ENCODE peak calls at places on chromosomes 12 and 14, in four cellular contexts. H is keratinocyte, X is fibroblast of lung, C is HCT116. B is an unnamed sample.
A peak's percentile ranks its signal among the peaks of the same experiment; 100 is the strongest.

GRCh38 chr12:95820096-95820703 is 29.6 kb upstream of the NTN4 start:
- DNase-seq in H (no peak), X (peak; percentile 46), C (peak; percentile 41), B (no peak)

GRCh38 chr12:84661732-84662326 is 250.8 kb downstream of the SLC6A15 start:
- DNase-seq in H (no peak), X (peak; percentile 82), C (no peak), B (no peak)

GRCh38 chr12:2415568-2415944 is 362.8 kb downstream of the CACNA1C start:
- DNase-seq in H (no peak), X (no peak), C (no peak), B (no peak)

GRCh38 chr12:27534765-27535161 is 10.8 kb downstream of the PPFIBP1 start:
- DNase-seq in H (no peak), X (no peak), C (no peak), B (no peak)

GRCh38 chr14:90556050-90556477 is 159.2 kb downstream of the CALM1 start:
- DNase-seq in H (no peak), X (no peak), C (no peak), B (no peak)

GRCh38 chr14:56730468-56731145 is 79.7 kb downstream of the OTX2 start:
- DNase-seq in H (no peak), X (no peak), C (no peak), B (no peak)

GRCh38 chr12:111437816-111438454 is 32.2 kb downstream of the SH2B3 start:
- DNase-seq in H (peak; percentile 56), X (peak; percentile 89), C (no peak), B (no peak)

GRCh38 chr12:131604146-131604844 is 106.6 kb upstream of the SFSWAP start:
- DNase-seq in H (no peak), X (no peak), C (no peak), B (no peak)

GRCh38 chr14:102088012-102088792 is 1.4 kb upstream of the HSP90AA1 start:
- DNase-seq in H (no peak), X (no peak), C (no peak), B (no peak)

GRCh38 chr12:50603817-50604639 is 99.2 kb downstream of the DIP2B start:
- DNase-seq in H (no peak), X (peak; percentile 91), C (no peak), B (no peak)

GRCh38 chr14:103910262-103910935 is 17.9 kb upstream of the TDRD9 start:
- DNase-seq in H (peak; percentile 82), X (peak; percentile 85), C (peak; percentile 86), B (peak; percentile 40)
- H3K9ac ChIP-seq in H (peak overlapping the region; percentile 8), X (no peak overlapping the region), C (peak overlapping the region; percentile 29), B (no peak overlapping the region)

GRCh38 chr14:95143813-95144620 is 13.3 kb downstream of the DICER1 start:
- DNase-seq in H (no peak), X (no peak), C (no peak), B (peak; percentile 7)
- H3K4me1 ChIP-seq in H (peaks cover 21% of the 10 kb centered on the region), X (peaks cover 2% of the 10 kb centered on the region), C (no peaks in the 10 kb centered on the region), B (no peaks in the 10 kb centered on the region)

DNA sequence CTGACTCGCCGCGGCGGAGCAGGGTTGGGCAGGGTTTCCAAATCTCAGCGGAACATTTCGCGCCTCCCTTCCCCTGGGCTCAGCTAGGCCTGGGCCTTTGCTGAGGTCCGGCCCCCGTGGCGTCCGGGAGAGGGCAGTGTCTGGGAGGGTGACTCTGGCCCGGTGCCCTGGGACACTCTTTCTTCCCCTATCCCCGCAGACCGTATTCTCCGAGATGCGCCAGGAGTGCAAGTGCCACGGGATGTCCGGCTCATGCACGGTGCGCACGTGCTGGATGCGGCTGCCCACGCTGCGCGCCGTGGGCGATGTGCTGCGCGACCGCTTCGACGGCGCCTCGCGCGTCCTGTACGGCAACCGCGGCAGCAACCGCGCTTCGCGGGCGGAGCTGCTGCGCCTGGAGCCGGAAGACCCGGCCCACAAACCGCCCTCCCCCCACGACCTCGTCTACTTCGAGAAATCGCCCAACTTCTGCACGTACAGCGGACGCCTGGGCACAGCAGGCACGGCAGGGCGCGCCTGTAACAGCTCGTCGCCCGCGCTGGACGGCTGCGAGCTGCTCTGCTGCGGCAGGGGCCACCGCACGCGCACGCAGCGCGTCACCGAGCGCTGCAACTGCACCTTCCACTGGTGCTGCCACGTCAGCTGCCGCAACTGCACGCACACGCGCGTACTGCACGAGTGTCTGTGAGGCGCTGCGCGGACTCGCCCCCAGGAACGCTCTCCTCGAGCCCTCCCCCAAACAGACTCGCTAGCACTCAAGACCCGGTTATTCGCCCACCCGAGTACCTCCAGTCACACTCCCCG is 3.0 kb downstream of the WNT1 start:
- DNase-seq in H (no peak), X (no peak), C (no peak), B (no peak)
- TF ChIP-seq EZH2 in H (peak; percentile 72), X (peak; percentile 85), C (no peak), B (peak; percentile 57)

DNA sequence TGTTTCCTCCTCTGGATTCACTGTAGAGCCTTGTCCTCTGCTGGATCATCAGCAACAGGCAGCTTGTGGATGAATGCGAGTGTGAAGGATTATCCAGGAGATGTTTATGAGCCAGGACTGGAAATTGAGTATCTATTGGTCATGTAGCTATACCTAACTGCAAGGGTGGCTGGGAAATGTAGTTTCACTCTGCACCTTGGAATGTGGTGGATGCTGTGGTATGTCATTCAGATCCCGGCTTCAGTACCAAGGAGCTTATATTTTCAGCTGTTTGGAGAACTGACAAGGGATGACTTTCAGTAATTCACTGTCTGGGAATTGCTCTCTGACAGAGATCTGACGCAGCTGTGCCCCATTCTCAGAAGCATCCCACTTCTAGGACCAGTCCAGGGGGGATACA is 792.3 kb upstream of the NOVA1 start:
- DNase-seq in H (no peak), X (peak; percentile 24), C (no peak), B (no peak)
- H3K9ac ChIP-seq in H (no peak overlapping the region), X (no peak overlapping the region), C (no peak overlapping the region), B (no peak overlapping the region)

DNA sequence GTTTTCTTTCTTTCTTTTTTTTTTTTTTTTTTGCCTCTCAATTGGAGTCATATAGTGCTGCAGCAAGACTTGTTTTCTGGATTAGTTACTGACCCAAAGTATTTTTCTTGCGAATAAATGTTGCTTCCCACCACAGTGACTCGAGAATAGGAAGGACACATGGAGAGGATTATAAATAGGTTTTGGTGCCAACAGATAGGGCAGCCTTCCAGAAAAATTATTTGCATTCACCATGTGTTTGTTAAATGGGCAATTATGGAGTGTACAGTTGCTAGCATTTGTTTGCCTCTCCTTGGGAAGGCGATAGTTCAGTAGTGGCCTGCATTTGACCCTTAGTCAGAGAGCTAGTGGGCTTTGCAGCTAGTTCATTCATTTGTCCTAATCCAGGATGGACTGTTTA is 67.3 kb downstream of the CHST11 start:
- DNase-seq in H (no peak), X (no peak), C (no peak), B (no peak)
- H3K4me1 ChIP-seq in H (peaks cover 12% of the 10 kb centered on the region), X (no peaks in the 10 kb centered on the region), C (peaks cover 8% of the 10 kb centered on the region), B (peaks cover 17% of the 10 kb centered on the region)

B was measured in MM.1S.